ENCODE peak calls at places on chromosomes 11 and 22, in seven cellular contexts. M is GM04504; W is NCI-H1105; A is IMR-90; Y is activated naive CD8-positive, alpha-beta T cell treated with anti-CD3 and anti-CD28 coated beads, Interleukin-2, amount 50 U/mL, for 16 hours; V is GM13976; C is left ventricle myocardium superior. S is an unnamed sample.

GRCh38 chr11:122748968-122749687 is 89.2 kb upstream of the CRTAM start:
- DNase-seq in M (peak; percentile 84), W (no peak), A (peak; percentile 95), Y (peak; percentile 21), V (peak; percentile 76), C (no peak), S (no peak)

GRCh38 chr22:24205438-24206189 is 24.3 kb downstream of the SUSD2 start:
- DNase-seq in M (no peak), W (no peak), A (no peak), Y (no peak), V (no peak), C (no peak), S (no peak)

GRCh38 chr11:118742304-118742703 is 48.7 kb downstream of the DDX6 start:
- DNase-seq in M (no peak), W (no peak), A (no peak), Y (no peak), V (no peak), C (no peak), S (no peak)

GRCh38 chr22:49509016-49509415 is 318.7 kb downstream of the BRD1 start:
- DNase-seq in M (no peak), W (no peak), A (no peak), Y (no peak), V (no peak), C (no peak), S (no peak)

GRCh38 chr11:15843309-15843857 is 513.0 kb downstream of the SOX6 start:
- DNase-seq in M (no peak), W (peak; percentile 96), A (peak; percentile 11), Y (no peak), V (no peak), C (no peak), S (peak; percentile 62)

GRCh38 chr11:121231576-121232278 is 60.8 kb upstream of the SC5D start:
- DNase-seq in M (no peak), W (no peak), A (no peak), Y (no peak), V (no peak), C (no peak), S (no peak)

GRCh38 chr22:49210606-49211005 is 617.1 kb downstream of the BRD1 start:
- DNase-seq in M (no peak), W (no peak), A (no peak), Y (no peak), V (no peak), C (no peak), S (peak; percentile 0)

GRCh38 chr11:72079776-72080325 is 491 bp downstream of the NUMA1 start:
- DNase-seq in M (no peak), W (peak; percentile 72), A (no peak), Y (no peak), V (no peak), C (no peak), S (no peak)

GRCh38 chr11:2510626-2511402 is 66.0 kb downstream of the KCNQ1 start:
- DNase-seq in M (no peak), W (no peak), A (no peak), Y (no peak), V (no peak), C (peak; percentile 38), S (no peak)

GRCh38 chr11:66637557-66638176 is 836 bp upstream of the RBM4 start:
- DNase-seq in M (no peak), W (no peak), A (peak; percentile 46), Y (no peak), V (no peak), C (no peak), S (no peak)

GRCh38 chr22:19892249-19892879 is 37.7 kb upstream of the GNB1L start:
- DNase-seq in M (no peak), W (peak; percentile 40), A (peak; percentile 53), Y (peak; percentile 28), V (peak; percentile 80), C (peak; percentile 27), S (no peak)

GRCh38 chr22:23815781-23816551 is 22.8 kb downstream of the DERL3 start:
- DNase-seq in M (no peak), W (no peak), A (no peak), Y (no peak), V (no peak), C (peak; percentile 81), S (no peak)

GRCh38 chr11:116114198-116114651 is 610.0 kb upstream of the CADM1 start:
- DNase-seq in M (no peak), W (no peak), A (no peak), Y (no peak), V (no peak), C (no peak), S (no peak)

GRCh38 chr11:45737056-45737455 is 67.9 kb upstream of the SLC35C1 start:
- DNase-seq in M (no peak), W (no peak), A (no peak), Y (no peak), V (no peak), C (no peak), S (no peak)

GRCh38 chr22:41845380-41846267 is 12.7 kb downstream of the SREBF2 start:
- DNase-seq in M (no peak), W (no peak), A (no peak), Y (no peak), V (no peak), C (no peak), S (no peak)

GRCh38 chr11:36177837-36178236 is 111.4 kb downstream of the COMMD9 start:
- DNase-seq in M (no peak), W (no peak), A (no peak), Y (no peak), V (no peak), C (no peak), S (no peak)

GRCh38 chr11:8709002-8709672 is 26.5 kb downstream of the RPL27A start:
- DNase-seq in M (peak; percentile 88), W (no peak), A (peak; percentile 95), Y (no peak), V (no peak), C (peak; percentile 93), S (peak; percentile 38)

GRCh38 chr11:3831378-3832239 is 9.2 kb downstream of the RHOG start:
- DNase-seq in M (no peak), W (no peak), A (no peak), Y (no peak), V (no peak), C (peak; percentile 63), S (no peak)

GRCh38 chr22:50498322-50498861 is 9.1 kb downstream of the LMF2 start:
- DNase-seq in M (peak; percentile 32), W (peak; percentile 59), A (peak; percentile 51), Y (no peak), V (peak; percentile 80), C (no peak), S (peak; percentile 94)

GRCh38 chr11:68009391-68010000 is 631 bp upstream of the ALDH3B1 start:
- DNase-seq in M (no peak), W (no peak), A (peak; percentile 53), Y (no peak), V (no peak), C (no peak), S (no peak)

GRCh38 chr22:50739279-50739691 is 1.3 kb downstream of the ACR start:
- DNase-seq in M (no peak), W (no peak), A (no peak), Y (no peak), V (no peak), C (no peak), S (no peak)

GRCh38 chr11:21723681-21724080 is 469.2 kb upstream of the ANO5 start:
- DNase-seq in M (no peak), W (peak; percentile 69), A (no peak), Y (no peak), V (no peak), C (no peak), S (no peak)

GRCh38 chr11:57181678-57182305 is at the start of gene LRRC55:
- DNase-seq in M (no peak), W (no peak), A (no peak), Y (no peak), V (no peak), C (no peak), S (no peak)

GRCh38 chr11:45098929-45099328 is 47.5 kb upstream of the PRDM11 start:
- DNase-seq in M (no peak), W (no peak), A (no peak), Y (no peak), V (no peak), C (no peak), S (no peak)

GRCh38 chr11:86999388-86999787 is 38.3 kb upstream of the TMEM135 start:
- DNase-seq in M (no peak), W (no peak), A (no peak), Y (no peak), V (no peak), C (no peak), S (no peak)

GRCh38 chr11:11965656-11966353 is 42.6 kb downstream of the DKK3 start:
- DNase-seq in M (no peak), W (no peak), A (no peak), Y (no peak), V (no peak), C (no peak), S (no peak)

GRCh38 chr11:44971185-44971584 is 20.5 kb upstream of the TP53I11 start:
- DNase-seq in M (no peak), W (no peak), A (no peak), Y (no peak), V (no peak), C (no peak), S (no peak)

S was measured in SJCRH30.